ENCODE peak calls at places on chromosome 5, in five cellular contexts. H, J, E, Q and P are unnamed samples.

GRCh38 chr5:110841137-110841536 is 102.3 kb downstream of the SLC25A46 start:
- DNase-seq in H (no peak), E (no peak), Q (peak; percentile 5), J (no peak), P (no peak)

GRCh38 chr5:123717139-123717538 is 205.2 kb downstream of the CSNK1G3 start:
- DNase-seq in Q (peak; percentile 85), J (no peak), E (peak; percentile 79), H (no peak), P (no peak)

GRCh38 chr5:63555874-63556273 is 406.4 kb downstream of the HTR1A start:
- DNase-seq in E (peak; percentile 1), J (no peak), Q (no peak), H (no peak), P (no peak)

GRCh38 chr5:68683632-68684035 is 410.2 kb upstream of the SLC30A5 start:
- DNase-seq in Q (peak; percentile 95), H (no peak), J (no peak), E (peak; percentile 98), P (no peak)

GRCh38 chr5:96258692-96259091 is 174.4 kb downstream of the PCSK1 start:
- DNase-seq in H (no peak), J (no peak), E (no peak), Q (no peak), P (no peak)

GRCh38 chr5:11181940-11182339 is 420.9 kb upstream of the DAP start:
- DNase-seq in H (no peak), E (no peak), J (no peak), Q (no peak), P (no peak)

GRCh38 chr5:10596310-10596703 is 32.4 kb downstream of the ANKRD33B start:
- DNase-seq in E (no peak), J (no peak), Q (no peak), H (no peak), P (no peak)

GRCh38 chr5:107831612-107832395 is 161.1 kb upstream of the EFNA5 start:
- DNase-seq in Q (peak; percentile 85), E (no peak), H (no peak), J (no peak), P (no peak)

GRCh38 chr5:1819458-1819857 is 18.3 kb downstream of the NDUFS6 start:
- DNase-seq in J (no peak), E (no peak), Q (no peak), H (no peak), P (no peak)

GRCh38 chr5:135356522-135357318 is 42.3 kb downstream of the MACROH2A1 start:
- DNase-seq in H (peak; percentile 73), E (peak; percentile 83), J (peak; percentile 76), Q (peak; percentile 67), P (peak; percentile 85)

GRCh38 chr5:464843-465590 is 22.0 kb downstream of the EXOC3 start:
- DNase-seq in E (no peak), J (no peak), H (peak; percentile 64), Q (no peak), P (peak; percentile 5)

GRCh38 chr5:42756630-42757601 is at the start of gene CCDC152:
- DNase-seq in H (no peak), E (peak; percentile 27), Q (peak; percentile 3), J (peak; percentile 20), P (no peak)

GRCh38 chr5:24606974-24607373 is 37.8 kb downstream of the CDH10 start:
- DNase-seq in H (no peak), J (no peak), E (no peak), Q (no peak), P (no peak)

DNA sequence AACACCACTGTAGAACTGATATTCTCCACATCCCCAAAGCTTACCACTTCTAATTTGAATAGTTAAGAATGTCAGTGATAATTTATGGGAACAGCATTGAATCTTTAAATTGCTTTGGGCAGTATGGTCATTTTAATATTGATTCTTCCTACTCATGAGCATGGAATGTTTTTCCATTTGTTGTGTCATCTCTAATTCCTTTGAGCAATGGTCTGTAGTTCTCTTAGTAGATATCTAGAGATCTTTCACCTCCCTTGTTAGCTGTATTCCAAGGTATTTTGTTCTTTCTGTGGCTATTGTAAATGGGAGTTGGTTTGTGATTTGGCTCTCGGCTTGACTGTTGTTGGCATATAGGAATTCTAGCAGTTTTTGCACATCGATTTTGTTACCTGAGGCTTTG is 1341.8 kb upstream of the CDH9 start:
- DNase-seq in E (no peak), H (no peak), Q (no peak), J (no peak), P (no peak)
- TF ChIP-seq CTCF in E (no peak), H (no peak), Q (no peak), J (no peak), P (no peak)

GRCh38 chr5:138611295-138612220 is 36.4 kb upstream of the HSPA9 start:
- DNase-seq in J (peak; percentile 45), H (peak; percentile 53), Q (no peak), E (peak; percentile 19), P (no peak)
- H3K4me3 ChIP-seq in J (no peak overlapping the region), H (peak overlapping the region; percentile 37), Q (peak overlapping the region; percentile 28), E (peak overlapping the region; percentile 26), P (peak overlapping the region; percentile 11)

GRCh38 chr5:83342475-83342874 is 129.1 kb upstream of the VCAN start:
- DNase-seq in Q (no peak), H (no peak), J (no peak), E (no peak), P (no peak)

GRCh38 chr5:83341815-83342334 is 129.7 kb upstream of the VCAN start:
- DNase-seq in H (no peak), J (no peak), E (no peak), Q (no peak), P (no peak)

GRCh38 chr5:83331842-83332241 is 139.7 kb upstream of the VCAN start:
- DNase-seq in J (no peak), H (no peak), E (no peak), Q (peak; percentile 72), P (no peak)

GRCh38 chr5:83340511-83340918 is 131.0 kb upstream of the VCAN start:
- DNase-seq in H (no peak), E (peak; percentile 45), J (no peak), Q (no peak), P (no peak)

GRCh38 chr5:83337453-83338035 is 134.0 kb upstream of the VCAN start:
- DNase-seq in H (no peak), E (peak; percentile 43), J (no peak), Q (peak; percentile 58), P (no peak)
- TF ChIP-seq CTCF in H (no peak), E (no peak), J (no peak), Q (no peak), P (no peak)

DNA sequence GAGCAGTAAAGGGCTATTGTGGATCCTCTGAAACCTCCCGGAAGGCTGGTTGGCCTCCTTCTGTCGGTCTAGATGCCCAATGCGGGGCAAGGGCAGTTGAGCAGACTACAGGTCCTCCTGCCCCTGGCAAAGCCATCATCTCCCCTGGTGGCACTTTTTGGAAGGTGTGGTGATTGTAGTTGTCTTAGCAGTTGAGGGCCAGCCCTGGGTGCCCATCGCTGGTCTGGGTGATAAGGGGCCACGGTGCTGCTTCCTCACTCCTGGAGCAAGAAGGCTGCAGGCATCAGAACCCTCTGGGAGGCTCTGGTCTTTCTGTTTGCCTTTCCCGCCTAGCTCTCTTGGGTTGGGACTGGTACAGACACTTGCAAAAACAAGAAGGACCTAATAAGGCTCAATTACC is 63.8 kb downstream of the CYSTM1 start:
- DNase-seq in H (no peak), Q (no peak), J (no peak), E (no peak), P (no peak)
- H3K4me3 ChIP-seq in H (no peak overlapping the region), Q (no peak overlapping the region), J (no peak overlapping the region), E (no peak overlapping the region), P (no peak overlapping the region)

GRCh38 chr5:74143151-74143550 is 497.4 kb downstream of the ENC1 start:
- DNase-seq in Q (no peak), H (no peak), E (no peak), J (no peak), P (no peak)
- TF ChIP-seq CTCF in Q (no peak), H (no peak), E (no peak), J (no peak), P (no peak)

GRCh38 chr5:178120661-178121357 is 7.5 kb downstream of the N4BP3 start:
- DNase-seq in Q (peak; percentile 76), E (peak; percentile 72), J (peak; percentile 74), H (peak; percentile 78), P (peak; percentile 94)
- H3K4me3 ChIP-seq in Q (no peak overlapping the region), E (peak overlapping the region; percentile 24), J (peak overlapping the region; percentile 16), H (no peak overlapping the region), P (no peak overlapping the region)

GRCh38 chr5:144448457-144448856 is 277.8 kb downstream of the KCTD16 start:
- DNase-seq in E (no peak), H (no peak), J (no peak), Q (no peak), P (no peak)
- TF ChIP-seq CTCF in E (no peak), H (no peak), J (no peak), Q (no peak), P (no peak)

DNA sequence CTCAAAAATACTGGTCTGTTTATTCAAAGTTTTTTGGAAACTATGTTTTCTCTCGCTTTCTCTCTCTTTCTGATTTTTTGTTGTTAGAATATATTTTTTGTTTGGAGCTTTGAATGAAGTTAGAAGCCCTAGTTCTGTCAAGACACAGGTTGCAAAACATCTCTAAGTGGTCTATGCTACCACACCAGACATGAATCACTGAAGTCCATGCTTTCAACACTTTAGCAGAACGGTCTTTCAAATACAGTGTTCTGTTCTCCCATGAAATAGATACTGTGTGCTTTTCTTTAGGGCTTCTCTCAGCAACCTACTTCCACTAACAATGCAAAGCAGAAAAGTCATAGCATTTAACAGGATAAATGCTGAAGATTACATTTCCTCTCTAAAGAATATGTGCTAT is 392.5 kb downstream of the TMEM167A start:
- DNase-seq in H (no peak), E (no peak), Q (no peak), J (no peak), P (no peak)
- H3K4me3 ChIP-seq in H (no peak overlapping the region), E (no peak overlapping the region), Q (no peak overlapping the region), J (no peak overlapping the region), P (no peak overlapping the region)

GRCh38 chr5:168706655-168707069 is 127.5 kb upstream of the PANK3 start:
- DNase-seq in J (peak; percentile 31), E (peak; percentile 64), Q (peak; percentile 47), H (no peak), P (no peak)
- TF ChIP-seq CTCF in J (no peak), E (peak; percentile 85), Q (peak; percentile 64), H (peak; percentile 37), P (no peak)